ENCODE peak calls at places on chromosomes 5 and 9, in nine cellular contexts. X is T-helper 2 cell; S is stimulated activated effector memory CD8-positive, alpha-beta T cell treated with anti-CD3 and anti-CD28 coated beads, Interleukin-12 subunit alpha, Interleukin-12 subunit beta, amount 100 ng/mL, for 72 hours; L is GM20000; G is left kidney; Y is breast epithelium; E is mammary epithelial cell; U is ovary; C is uterus. T is an unnamed sample.

GRCh38 chr5:142098275-142098674 is 10.3 kb upstream of the NDFIP1 start:
- DNase-seq in E (no peak), Y (no peak), U (no peak), S (no peak), L (no peak), G (peak; percentile 35), C (no peak), X (no peak), T (no peak)

GRCh38 chr5:158514353-158514960 is 585.3 kb downstream of the EBF1 start:
- DNase-seq in L (peak; percentile 14), X (no peak), E (peak; percentile 9), G (no peak), S (no peak), Y (no peak), C (no peak), U (no peak), T (no peak)

GRCh38 chr9:13552606-13553215 is 273.2 kb upstream of the MPDZ start:
- DNase-seq in X (no peak), E (no peak), S (no peak), Y (no peak), C (no peak), L (no peak), U (no peak), G (no peak), T (no peak)

GRCh38 chr9:85258823-85259370 is 482.9 kb downstream of the AGTPBP1 start:
- DNase-seq in Y (peak; percentile 48), U (no peak), L (peak; percentile 63), C (no peak), X (no peak), E (peak; percentile 69), G (peak; percentile 92), S (no peak), T (peak; percentile 87)

GRCh38 chr5:926416-927171 is 33.9 kb downstream of the TRIP13 start:
- DNase-seq in L (peak; percentile 76), S (no peak), Y (no peak), E (no peak), U (peak; percentile 40), G (peak; percentile 84), C (no peak), X (no peak), T (peak; percentile 47)

GRCh38 chr5:35047785-35048404 is at the start of gene AGXT2:
- DNase-seq in U (no peak), S (no peak), C (no peak), L (no peak), X (no peak), G (peak; percentile 24), Y (no peak), E (no peak), T (no peak)

GRCh38 chr5:111254613-111255012 is 30.4 kb downstream of the CAMK4 start:
- DNase-seq in E (peak; percentile 35), L (peak; percentile 71), X (peak; percentile 60), S (peak; percentile 39), G (no peak), U (no peak), Y (no peak), C (no peak), T (no peak)

GRCh38 chr9:76512826-76513225 is 53.8 kb downstream of the GCNT1 start:
- DNase-seq in U (no peak), C (no peak), E (peak; percentile 52), S (no peak), G (no peak), X (no peak), Y (no peak), L (no peak), T (no peak)

GRCh38 chr9:72524820-72525539 is 3.6 kb downstream of the TMC1 start:
- DNase-seq in G (peak; percentile 85), L (peak; percentile 24), Y (peak; percentile 65), E (peak; percentile 100), X (no peak), S (no peak), C (peak; percentile 65), U (no peak), T (peak; percentile 95)

GRCh38 chr5:95327211-95327610 is 42.3 kb upstream of the MCTP1 start:
- DNase-seq in G (no peak), L (no peak), U (no peak), C (no peak), Y (no peak), X (no peak), E (no peak), S (no peak), T (peak; percentile 6)

GRCh38 chr5:172931001-172931536 is 28.2 kb upstream of the RPL26L1 start:
- DNase-seq in U (no peak), G (no peak), L (no peak), C (no peak), E (peak; percentile 54), Y (no peak), X (no peak), S (no peak), T (no peak)

GRCh38 chr5:27020965-27021364 is 17.4 kb downstream of the CDH9 start:
- DNase-seq in E (peak; percentile 23), U (no peak), C (no peak), S (no peak), X (no peak), L (no peak), Y (no peak), G (peak; percentile 55), T (no peak)

GRCh38 chr5:180603076-180603591 is 11.8 kb upstream of the SCGB3A1 start:
- DNase-seq in G (no peak), Y (no peak), S (no peak), L (peak; percentile 17), E (no peak), U (no peak), X (no peak), C (no peak), T (no peak)

GRCh38 chr5:10503321-10503720 is 60.5 kb upstream of the ANKRD33B start:
- DNase-seq in C (no peak), G (no peak), S (no peak), U (no peak), E (no peak), Y (no peak), L (no peak), X (no peak), T (no peak)

GRCh38 chr5:154944716-154945115 is 3.8 kb downstream of the MRPL22 start:
- DNase-seq in Y (no peak), E (no peak), C (no peak), S (no peak), G (no peak), X (no peak), U (no peak), L (no peak), T (no peak)

GRCh38 chr9:87337335-87338074 is 160.2 kb upstream of the DAPK1 start:
- DNase-seq in X (no peak), C (peak; percentile 29), S (no peak), L (no peak), U (peak; percentile 43), Y (peak; percentile 47), E (peak; percentile 9), G (peak; percentile 76), T (peak; percentile 96)

GRCh38 chr9:133754187-133754586 is 16.0 kb upstream of the SARDH start:
- DNase-seq in U (peak; percentile 8), S (no peak), G (no peak), L (no peak), Y (no peak), E (no peak), X (no peak), C (no peak), T (no peak)

GRCh38 chr5:140351609-140352334 is 5.4 kb upstream of the HBEGF start:
- DNase-seq in C (peak; percentile 72), L (peak; percentile 74), Y (no peak), E (peak; percentile 65), S (peak; percentile 69), U (no peak), X (no peak), G (peak; percentile 86), T (peak; percentile 83)

GRCh38 chr5:60402161-60402785 is 297.7 kb downstream of the DEPDC1B start:
- DNase-seq in E (no peak), C (no peak), Y (no peak), X (no peak), U (no peak), G (no peak), S (no peak), L (no peak), T (no peak)

GRCh38 chr5:40655138-40655537 is 24.6 kb upstream of the PTGER4 start:
- DNase-seq in U (no peak), G (no peak), S (no peak), L (no peak), E (no peak), C (no peak), X (no peak), Y (no peak), T (no peak)

GRCh38 chr5:72295539-72295938 is 24.5 kb downstream of the MRPS27 start:
- DNase-seq in U (no peak), Y (no peak), E (no peak), L (no peak), X (no peak), C (no peak), S (no peak), G (no peak), T (no peak)

GRCh38 chr5:38932854-38933408 is 87.1 kb downstream of the OSMR start:
- DNase-seq in U (no peak), Y (no peak), S (no peak), L (no peak), C (no peak), G (no peak), X (no peak), E (no peak), T (no peak)

GRCh38 chr5:135569755-135570452 is 8.9 kb downstream of the CXCL14 start:
- DNase-seq in U (no peak), Y (no peak), G (peak; percentile 73), X (no peak), L (no peak), E (no peak), C (no peak), S (no peak), T (peak; percentile 90)

GRCh38 chr9:123434619-123435240 is 78.7 kb downstream of the CRB2 start:
- DNase-seq in C (no peak), Y (no peak), G (peak; percentile 46), E (no peak), X (no peak), U (no peak), L (no peak), S (no peak), T (peak; percentile 83)

GRCh38 chr9:71781391-71781790 is 13.1 kb upstream of the CEMIP2 start:
- DNase-seq in L (no peak), Y (no peak), U (no peak), G (no peak), E (no peak), C (no peak), X (no peak), S (no peak), T (no peak)

GRCh38 chr9:131676431-131676972 is 63.4 kb downstream of the RAPGEF1 start:
- DNase-seq in U (no peak), Y (peak; percentile 50), X (no peak), L (no peak), E (no peak), G (no peak), S (no peak), C (no peak), T (no peak)

GRCh38 chr9:85118990-85119755 is 449.6 kb downstream of the NTRK2 start:
- DNase-seq in L (no peak), S (no peak), G (no peak), E (peak; percentile 79), U (no peak), Y (no peak), X (no peak), C (no peak), T (no peak)

GRCh38 chr5:146284016-146284415 is 54.6 kb upstream of the POU4F3 start:
- DNase-seq in U (no peak), X (no peak), G (no peak), S (no peak), E (peak; percentile 57), C (no peak), L (no peak), Y (no peak), T (no peak)

T was measured in mesendoderm.